ENCODE peak calls at places on chromosomes 4 and X, in five cellular contexts. A, Z, M, Q and N are unnamed samples.

GRCh38 chr4:55635760-55636621 is at the start of gene NMU:
- DNase-seq in A (peak), Z (peak), M (no peak), Q (no peak), N (peak)

GRCh38 chrX:150489359-150490015 is 78.9 kb upstream of the MTM1 start:
- DNase-seq in Z (no peak), M (no peak), Q (no peak), A (no peak), N (no peak)

GRCh38 chr4:151340751-151341385 is 15.5 kb upstream of the SH3D19 start:
- DNase-seq in M (no peak), A (no peak), Z (no peak), Q (peak), N (no peak)

GRCh38 chr4:106034205-106034604 is 138.9 kb downstream of the NPNT start:
- DNase-seq in Z (no peak), M (peak), A (no peak), Q (peak), N (no peak)

GRCh38 chr4:4870493-4871266 is 11.2 kb downstream of the MSX1 start:
- DNase-seq in M (no peak), Q (no peak), Z (no peak), A (no peak), N (no peak)

GRCh38 chr4:168868044-168868855 is 141.8 kb downstream of the CBR4 start:
- DNase-seq in A (no peak), Q (peak), M (peak), Z (no peak), N (no peak)

GRCh38 chr4:30717208-30718020 is 2.8 kb upstream of the PCDH7 start:
- DNase-seq in Z (peak), A (peak), M (peak), Q (peak), N (peak)

GRCh38 chrX:106457802-106458201 is 154.0 kb upstream of the RADX start:
- DNase-seq in A (no peak), M (no peak), Z (no peak), Q (no peak), N (no peak)

GRCh38 chr4:183628189-183628588 is 30.8 kb downstream of the RWDD4 start:
- DNase-seq in Q (no peak), M (no peak), Z (no peak), A (no peak), N (no peak)

GRCh38 chrX:44817029-44817428 is 26.8 kb upstream of the DUSP21 start:
- DNase-seq in M (no peak), Q (no peak), Z (no peak), A (no peak), N (no peak)

GRCh38 chr4:73801692-73802091 is 34.8 kb upstream of the CXCL6 start:
- DNase-seq in A (no peak), M (no peak), Q (no peak), Z (no peak), N (no peak)

GRCh38 chrX:130575831-130576404 is 174.1 kb downstream of the RBMX2 start:
- DNase-seq in A (peak), Q (peak), M (peak), Z (peak), N (peak)

GRCh38 chr4:80266267-80266901 is at the start of gene FGF5:
- DNase-seq in Q (peak), M (peak), Z (peak), A (no peak), N (peak)

GRCh38 chr4:142485452-142485851 is 360.6 kb downstream of the INPP4B start:
- DNase-seq in M (no peak), Q (no peak), Z (no peak), A (no peak), N (no peak)

GRCh38 chr4:132132433-132132832 is 1016.7 kb upstream of the PCDH10 start:
- DNase-seq in A (no peak), Q (no peak), M (no peak), Z (no peak), N (no peak)

GRCh38 chr4:10175626-10176025 is 59.0 kb upstream of the WDR1 start:
- DNase-seq in Q (no peak), Z (no peak), M (no peak), A (no peak), N (no peak)

GRCh38 chrX:9905288-9905687 is 61.9 kb upstream of the CLDN34 start:
- DNase-seq in A (no peak), Z (no peak), M (no peak), Q (no peak), N (no peak)

GRCh38 chrX:129636175-129636681 is 18.5 kb downstream of the APLN start:
- DNase-seq in M (peak), A (no peak), Q (no peak), Z (no peak), N (no peak)

GRCh38 chrX:101257448-101258259 is 33.5 kb downstream of the TAF7L start:
- DNase-seq in Q (no peak), A (no peak), Z (no peak), M (peak), N (no peak)

GRCh38 chrX:43882294-43882681 is at the start of gene MAOB:
- DNase-seq in Z (peak), Q (no peak), M (no peak), A (no peak), N (peak)

GRCh38 chr4:119498520-119498919 is 130.1 kb downstream of the PDE5A start:
- DNase-seq in Q (no peak), Z (no peak), A (no peak), M (peak), N (peak)

GRCh38 chr4:178037459-178038214 is 595.4 kb upstream of the AGA start:
- DNase-seq in A (no peak), Z (no peak), Q (no peak), M (no peak), N (no peak)

GRCh38 chr4:7384003-7384928 is 50.5 kb downstream of the PSAPL1 start:
- DNase-seq in Z (no peak), A (peak), Q (no peak), M (no peak), N (no peak)

GRCh38 chr4:6277139-6277802 is 7.6 kb downstream of the WFS1 start:
- DNase-seq in Z (peak), Q (no peak), A (no peak), M (no peak), N (no peak)

GRCh38 chr4:81687470-81687869 is 215.8 kb upstream of the RASGEF1B start:
- DNase-seq in Q (no peak), M (no peak), Z (no peak), A (no peak), N (no peak)

GRCh38 chrX:129938081-129938480 is 32.1 kb downstream of the UTP14A start:
- DNase-seq in Q (no peak), A (no peak), Z (no peak), M (no peak), N (no peak)

GRCh38 chr4:123361195-123361861 is 35.3 kb upstream of the SPRY1 start:
- DNase-seq in Q (peak), Z (no peak), A (no peak), M (peak), N (no peak)

GRCh38 chrX:19867938-19868337 is 19.5 kb downstream of the SH3KBP1 start:
- DNase-seq in Q (no peak), Z (no peak), A (no peak), M (no peak), N (no peak)

GRCh38 chrX:152886716-152887115 is 11.2 kb upstream of the ZNF185 start:
- DNase-seq in M (no peak), Z (no peak), Q (no peak), A (no peak), N (no peak)

GRCh38 chr4:101199507-101200285 is 147.6 kb downstream of the PPP3CA start:
- DNase-seq in Q (peak), Z (no peak), A (no peak), M (peak), N (no peak)

GRCh38 chr4:103996637-103997036 is 276.9 kb upstream of the TACR3 start:
- DNase-seq in A (peak), M (peak), Q (peak), Z (no peak), N (peak)

GRCh38 chr4:169410839-169411770 is 140.3 kb upstream of the SH3RF1 start:
- DNase-seq in Q (peak), A (no peak), Z (no peak), M (no peak), N (peak)

GRCh38 chr4:52173470-52174055 is 122.5 kb downstream of the SPATA18 start:
- DNase-seq in A (no peak), M (peak), Z (no peak), Q (no peak), N (no peak)

GRCh38 chrX:64976673-64977040 is 407 bp upstream of the ZC4H2 start:
- DNase-seq in A (no peak), M (no peak), Q (no peak), Z (no peak), N (no peak)

GRCh38 chr4:1019726-1020470 is 8.5 kb downstream of the FGFRL1 start:
- DNase-seq in M (no peak), Z (no peak), Q (no peak), A (no peak), N (peak)

GRCh38 chr4:1017706-1018105 is 6.3 kb downstream of the FGFRL1 start:
- DNase-seq in M (no peak), Q (no peak), Z (no peak), A (no peak), N (no peak)

GRCh38 chr4:1019320-1019719 is 7.9 kb downstream of the FGFRL1 start:
- DNase-seq in Z (no peak), A (no peak), Q (no peak), M (no peak), N (no peak)

GRCh38 chr4:1017211-1017610 is 5.8 kb downstream of the FGFRL1 start:
- DNase-seq in Z (no peak), Q (no peak), A (no peak), M (no peak), N (no peak)

GRCh38 chr4:1018147-1019020 is 7.0 kb downstream of the FGFRL1 start:
- DNase-seq in M (no peak), Q (no peak), A (no peak), Z (no peak), N (no peak)
- TF ChIP-seq CTCF in M (no peak), Q (no peak), A (no peak), Z (no peak), N (no peak)

GRCh38 chr4:67587156-67587555 is 28.6 kb downstream of the STAP1 start:
- DNase-seq in Z (no peak), M (no peak), Q (no peak), A (no peak), N (no peak)
- TF ChIP-seq CTCF in Z (no peak), M (no peak), Q (no peak), A (no peak), N (no peak)

GRCh38 chr4:140309124-140309870 is 64.1 kb upstream of the SCOC start:
- DNase-seq in M (peak), Q (peak), Z (no peak), A (no peak), N (no peak)
- TF ChIP-seq CTCF in M (no peak), Q (peak), Z (no peak), A (no peak), N (no peak)

GRCh38 chr4:95204873-95205272 is 343.9 kb downstream of the UNC5C start:
- DNase-seq in Q (no peak), A (no peak), M (no peak), Z (no peak), N (no peak)
- TF ChIP-seq CTCF in Q (peak), A (no peak), M (no peak), Z (peak), N (peak)

GRCh38 chr4:173231916-173232315 is 63.3 kb downstream of the GALNT7 start:
- DNase-seq in A (no peak), Q (no peak), Z (no peak), M (peak), N (no peak)
- TF ChIP-seq CTCF in A (no peak), Q (peak), Z (no peak), M (peak), N (no peak)

GRCh38 chrX:49292400-49293362 is 10.8 kb upstream of the GAGE10 start:
- DNase-seq in M (no peak), A (no peak), Q (no peak), Z (no peak), N (no peak)
- TF ChIP-seq CTCF in M (no peak), A (no peak), Q (no peak), Z (no peak), N (no peak)

GRCh38 chr4:138062929-138063328 is 179.2 kb downstream of the SLC7A11 start:
- DNase-seq in Q (peak), A (no peak), Z (no peak), M (peak), N (no peak)
- TF ChIP-seq CTCF in Q (peak), A (no peak), Z (no peak), M (peak), N (no peak)